ENCODE peak calls at places on chromosomes 13 and 19, in nine cellular contexts. Y, B, M, S, E, R, X, U and W are unnamed samples.

GRCh38 chr19:5345895-5346386 is 5.3 kb upstream of the PTPRS start:
- DNase-seq in U (no peak), Y (no peak), E (no peak), X (no peak), B (no peak), S (peak; percentile 19), R (no peak), M (peak; percentile 79), W (no peak)

GRCh38 chr13:106534844-106535551 is 464 bp downstream of the EFNB2 start:
- DNase-seq in X (no peak), B (no peak), M (peak; percentile 21), R (no peak), E (no peak), Y (no peak), U (no peak), S (peak; percentile 33), W (peak; percentile 17)

GRCh38 chr13:70729369-70729768 is 621.1 kb upstream of the KLHL1 start:
- DNase-seq in R (no peak), X (no peak), S (no peak), B (no peak), Y (no peak), U (no peak), E (no peak), M (no peak), W (no peak)

GRCh38 chr13:40379794-40380608 is 286.4 kb downstream of the FOXO1 start:
- DNase-seq in B (no peak), E (no peak), S (no peak), R (no peak), M (no peak), Y (no peak), X (no peak), U (no peak), W (no peak)

GRCh38 chr19:5120321-5120720 is 151.4 kb downstream of the KDM4B start:
- DNase-seq in Y (no peak), U (no peak), M (no peak), E (no peak), R (no peak), S (no peak), X (no peak), B (no peak), W (no peak)

GRCh38 chr19:16365300-16365996 is 40.8 kb downstream of the KLF2 start:
- DNase-seq in R (no peak), U (no peak), M (no peak), E (no peak), S (no peak), Y (no peak), X (no peak), B (no peak), W (no peak)

GRCh38 chr19:12769689-12770088 is 5.7 kb downstream of the HOOK2 start:
- DNase-seq in U (peak; percentile 68), X (no peak), S (peak; percentile 36), M (no peak), Y (no peak), E (no peak), B (no peak), R (no peak), W (no peak)

GRCh38 chr19:2213799-2214198 is 22.3 kb downstream of the PLEKHJ1 start:
- DNase-seq in M (no peak), B (no peak), R (no peak), X (no peak), E (no peak), S (no peak), U (no peak), Y (no peak), W (no peak)

GRCh38 chr13:97600438-97601080 is 166.6 kb downstream of the RAP2A start:
- DNase-seq in S (no peak), M (peak; percentile 57), X (peak; percentile 7), U (no peak), R (no peak), E (no peak), Y (no peak), B (no peak), W (no peak)

GRCh38 chr13:98577823-98578285 is 947 bp upstream of the STK24 start:
- DNase-seq in S (no peak), X (no peak), Y (no peak), B (no peak), R (no peak), U (no peak), M (no peak), E (no peak), W (no peak)

GRCh38 chr13:98794498-98794897 is 42.0 kb upstream of the SLC15A1 start:
- DNase-seq in S (no peak), X (no peak), Y (peak; percentile 29), E (peak; percentile 11), B (no peak), U (no peak), R (no peak), M (no peak), W (no peak)

GRCh38 chr13:79805317-79805716 is 324.4 kb downstream of the NDFIP2 start:
- DNase-seq in Y (no peak), U (no peak), M (no peak), B (no peak), R (no peak), E (no peak), S (no peak), X (no peak), W (no peak)

GRCh38 chr13:35923347-35923746 is 207.8 kb downstream of the DCLK1 start:
- DNase-seq in Y (no peak), U (no peak), S (peak; percentile 17), B (no peak), E (no peak), R (no peak), X (no peak), M (peak; percentile 71), W (peak; percentile 26)

GRCh38 chr13:104648291-104648690 is 1582.1 kb upstream of the SLC10A2 start:
- DNase-seq in B (no peak), R (no peak), U (no peak), X (no peak), S (no peak), Y (no peak), M (no peak), E (no peak), W (no peak)

GRCh38 chr13:97975851-97976550 is 22.5 kb downstream of the IPO5 start:
- DNase-seq in B (peak; percentile 68), R (peak; percentile 85), U (peak; percentile 82), X (peak; percentile 27), Y (peak; percentile 91), E (peak; percentile 92), M (peak; percentile 89), S (peak; percentile 91), W (peak; percentile 92)

GRCh38 chr13:30115257-30115600 is 192.1 kb downstream of the KATNAL1 start:
- DNase-seq in B (no peak), Y (no peak), U (no peak), S (no peak), R (no peak), X (no peak), E (no peak), M (no peak), W (no peak)

GRCh38 chr13:47628666-47629065 is 372.4 kb downstream of the SUCLA2 start:
- DNase-seq in B (no peak), E (no peak), S (no peak), U (no peak), R (no peak), X (peak; percentile 13), M (peak; percentile 60), Y (no peak), W (no peak)